ENCODE peak calls at places on chromosomes 1 and 21, in six cellular contexts. U, B, N, H, R and V are unnamed samples.

GRCh38 chr1:53560572-53561487 is 101.6 kb downstream of the DMRTB1 start:
- DNase-seq in U (no peak), B (peak; percentile 18), N (no peak), H (no peak), R (no peak), V (peak; percentile 44)

GRCh38 chr1:154420172-154420571 is 15.0 kb downstream of the IL6R start:
- DNase-seq in U (peak; percentile 80), B (peak; percentile 46), N (no peak), H (peak; percentile 73), R (no peak), V (peak; percentile 91)

GRCh38 chr1:17185485-17185860 is 19.5 kb upstream of the PADI1 start:
- DNase-seq in U (no peak), B (no peak), N (no peak), H (no peak), R (no peak), V (no peak)

GRCh38 chr1:219438386-219438785 is 174.5 kb downstream of the ZC3H11B start:
- DNase-seq in U (no peak), B (no peak), N (no peak), H (no peak), R (no peak), V (no peak)

GRCh38 chr1:30378023-30378596 is 345.3 kb downstream of the MATN1 start:
- DNase-seq in U (no peak), B (no peak), N (no peak), H (no peak), R (no peak), V (no peak)

GRCh38 chr21:14259669-14260458 is 43.9 kb downstream of the RBM11 start:
- DNase-seq in U (peak; percentile 3), B (peak; percentile 44), N (no peak), H (peak; percentile 39), R (peak; percentile 72), V (peak; percentile 56)

GRCh38 chr1:47013239-47013638 is 10.2 kb upstream of the CYP4X1 start:
- DNase-seq in U (no peak), B (no peak), N (no peak), H (no peak), R (no peak), V (no peak)

GRCh38 chr1:166136252-166136651 is 30.5 kb downstream of the FAM78B start:
- DNase-seq in U (no peak), B (peak; percentile 62), N (no peak), H (no peak), R (no peak), V (no peak)

GRCh38 chr21:45441431-45442255 is 36.7 kb downstream of the COL18A1 start:
- DNase-seq in U (no peak), B (no peak), N (no peak), H (no peak), R (no peak), V (no peak)

GRCh38 chr1:94951056-94951455 is 24.1 kb upstream of the CNN3 start:
- DNase-seq in U (no peak), B (no peak), N (no peak), H (no peak), R (no peak), V (peak; percentile 27)

GRCh38 chr1:210294991-210295773 is 33.5 kb upstream of the HHAT start:
- DNase-seq in U (no peak), B (peak; percentile 70), N (no peak), H (no peak), R (no peak), V (no peak)

DNA sequence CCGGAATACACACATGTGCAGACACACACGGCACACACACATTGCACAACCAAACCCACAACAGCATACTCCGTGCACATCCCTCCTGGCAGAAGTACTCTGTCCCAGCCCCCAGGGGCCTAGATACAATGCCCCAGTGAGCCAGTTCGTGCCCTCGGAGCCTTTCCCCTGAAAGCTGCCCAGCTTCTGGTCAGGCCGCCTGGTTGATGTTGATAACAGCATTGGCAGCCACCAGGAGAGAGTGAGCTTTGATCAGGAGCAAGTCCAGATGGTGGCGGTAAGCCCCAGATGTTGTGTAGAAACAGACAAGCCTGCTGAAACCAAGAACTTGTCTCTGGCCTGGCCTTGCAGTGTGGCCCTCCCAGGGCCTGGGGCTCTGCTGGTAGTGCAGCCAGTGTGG is 109.1 kb downstream of the GRIK3 start:
- DNase-seq in U (no peak), B (peak; percentile 58), N (no peak), H (no peak), R (no peak), V (no peak)
- TF ChIP-seq SMC3 in U (no peak), B (no peak), N (no peak), H (no peak), R (no peak), V (no peak)

DNA sequence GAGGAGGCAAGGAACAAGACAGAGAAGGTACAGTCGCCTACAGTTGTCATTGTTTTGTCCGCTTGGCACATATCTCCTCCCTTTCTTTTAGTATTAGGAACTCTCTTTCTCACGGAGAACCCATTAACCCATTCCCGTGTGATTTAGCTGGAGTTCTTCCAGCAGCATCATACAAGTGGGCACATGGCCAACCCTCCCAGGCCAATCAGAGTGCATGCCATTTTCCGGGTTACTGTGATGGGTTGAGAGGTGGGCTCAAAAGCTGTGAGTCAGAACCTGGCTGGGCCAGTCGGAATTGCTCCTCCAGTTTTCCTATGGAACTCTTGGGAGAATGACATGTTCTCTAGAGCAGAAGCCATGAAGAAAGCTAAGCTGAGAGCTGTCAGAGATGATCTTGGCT is 83.1 kb upstream of the SOD1 start:
- DNase-seq in U (no peak), B (no peak), N (no peak), H (no peak), R (no peak), V (no peak)
- TF ChIP-seq SMC3 in U (no peak), B (no peak), N (no peak), H (no peak), R (no peak), V (no peak)

GRCh38 chr1:26160527-26161407 is 1.9 kb downstream of the FAM110D start:
- DNase-seq in U (no peak), B (no peak), N (no peak), H (no peak), R (no peak), V (no peak)

GRCh38 chr1:26159113-26160039 is 497 bp downstream of the FAM110D start:
- DNase-seq in U (no peak), B (no peak), N (no peak), H (no peak), R (no peak), V (no peak)

GRCh38 chr1:26162220-26162703 is 3.4 kb downstream of the FAM110D start:
- DNase-seq in U (peak; percentile 16), B (no peak), N (no peak), H (no peak), R (no peak), V (no peak)

GRCh38 chr1:26163684-26164035 is 4.8 kb downstream of the FAM110D start:
- DNase-seq in U (no peak), B (no peak), N (no peak), H (no peak), R (no peak), V (no peak)

DNA sequence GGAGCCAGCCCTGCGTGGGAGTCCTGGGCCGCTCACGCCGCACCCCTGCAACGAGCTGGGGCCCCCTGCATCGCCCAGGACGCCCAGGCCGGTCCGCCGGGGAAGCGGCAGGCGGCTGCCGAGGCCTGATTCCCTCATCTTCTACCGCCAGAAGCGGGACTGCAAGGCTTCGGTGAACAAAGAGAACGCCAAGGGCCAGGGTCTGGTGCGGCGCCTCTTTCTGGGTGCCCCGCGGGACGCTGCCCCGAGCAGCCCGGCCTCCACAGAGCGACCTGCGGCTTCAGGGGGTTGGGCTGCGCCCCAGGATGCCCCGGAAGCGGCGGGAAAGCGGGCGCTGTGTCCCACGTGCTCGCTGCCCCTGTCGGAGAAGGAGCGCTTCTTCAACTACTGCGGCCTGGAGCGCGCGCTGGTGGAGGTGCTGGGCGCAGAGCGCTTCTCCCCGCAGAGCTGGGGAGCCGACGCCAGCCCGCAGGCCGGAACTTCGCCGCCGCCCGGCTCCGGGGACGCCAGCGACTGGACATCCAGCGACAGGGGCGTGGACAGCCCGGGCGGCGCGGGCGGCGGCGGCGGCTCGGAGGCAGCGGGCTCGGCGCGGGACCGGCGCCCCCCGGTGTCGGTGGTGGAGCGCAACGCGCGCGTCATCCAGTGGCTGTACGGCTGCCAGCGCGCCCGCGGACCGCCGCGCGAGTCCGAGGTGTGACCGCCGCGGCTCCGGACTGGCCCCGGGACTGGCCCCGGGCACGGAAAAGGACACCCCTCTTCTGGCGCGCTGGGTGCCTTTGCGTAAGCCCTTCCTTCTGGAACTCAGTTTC is 2.7 kb downstream of the FAM110D start:
- DNase-seq in U (peak; percentile 26), B (peak; percentile 89), N (no peak), H (no peak), R (peak; percentile 89), V (peak; percentile 31)
- TF ChIP-seq SMC3 in U (peak; percentile 34), B (no peak), N (no peak), H (no peak), R (peak; percentile 47), V (no peak)

GRCh38 chr1:203166192-203166940 is 9.3 kb downstream of the MYBPH start:
- DNase-seq in U (no peak), B (no peak), N (no peak), H (peak; percentile 42), R (peak; percentile 59), V (no peak)
- TF ChIP-seq SMC3 in U (peak; percentile 40), B (no peak), N (peak; percentile 64), H (peak; percentile 48), R (peak; percentile 19), V (peak; percentile 10)

GRCh38 chr1:232183802-232184201 is 446.1 kb downstream of the SIPA1L2 start:
- DNase-seq in U (no peak), B (no peak), N (no peak), H (no peak), R (no peak), V (no peak)

GRCh38 chr1:232184561-232185530 is 445.1 kb downstream of the SIPA1L2 start:
- DNase-seq in U (no peak), B (no peak), N (no peak), H (no peak), R (no peak), V (no peak)

GRCh38 chr1:232183266-232183800 is 446.6 kb downstream of the SIPA1L2 start:
- DNase-seq in U (no peak), B (no peak), N (no peak), H (no peak), R (no peak), V (no peak)

GRCh38 chr1:232179896-232180760 is 449.8 kb downstream of the SIPA1L2 start:
- DNase-seq in U (no peak), B (no peak), N (no peak), H (no peak), R (no peak), V (no peak)

DNA sequence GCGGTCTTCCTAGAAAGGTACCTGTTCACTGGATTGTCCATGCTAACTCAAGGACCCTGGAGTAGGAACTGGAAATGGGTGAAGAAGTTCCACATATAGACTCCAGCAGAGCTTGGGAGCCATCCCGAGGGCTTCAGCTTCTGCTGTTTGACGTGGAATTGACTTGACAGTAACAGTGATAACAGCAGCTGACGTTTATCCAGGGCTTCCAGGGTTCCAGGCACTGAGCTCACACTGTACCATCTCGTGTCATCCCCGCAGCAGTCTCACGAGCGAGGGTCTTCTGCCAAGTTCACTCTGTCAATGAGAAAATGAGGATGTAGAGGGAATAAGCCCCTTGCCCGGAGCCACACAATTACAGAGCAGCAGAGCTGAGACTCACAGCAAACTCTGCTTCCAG is 447.7 kb downstream of the SIPA1L2 start:
- DNase-seq in U (no peak), B (no peak), N (no peak), H (no peak), R (no peak), V (no peak)
- TF ChIP-seq SMC3 in U (no peak), B (no peak), N (no peak), H (no peak), R (no peak), V (no peak)

GRCh38 chr1:9247894-9248293 is 13.3 kb downstream of the H6PD start:
- DNase-seq in U (no peak), B (no peak), N (no peak), H (no peak), R (no peak), V (no peak)
- TF ChIP-seq SMC3 in U (no peak), B (no peak), N (no peak), H (no peak), R (no peak), V (no peak)

GRCh38 chr21:25560151-25560783 is 47.0 kb downstream of the MRPL39 start:
- DNase-seq in U (no peak), B (no peak), N (no peak), H (no peak), R (no peak), V (no peak)
- TF ChIP-seq SMC3 in U (no peak), B (no peak), N (no peak), H (no peak), R (no peak), V (no peak)